ENCODE peak calls at places on chromosomes 2 and 18, in ten cellular contexts. W, I, Q, J, K, U, V, L, O and X are unnamed samples.

GRCh38 chr2:152600698-152601097 is 116.6 kb downstream of the PRPF40A start:
- DNase-seq in O (no peak), K (no peak), V (no peak), L (no peak), W (no peak), U (peak), I (no peak), J (no peak), Q (no peak), X (no peak)

GRCh38 chr2:183185534-183185933 is 61.3 kb downstream of the NUP35 start:
- DNase-seq in W (no peak), J (no peak), V (no peak), L (no peak), U (no peak), I (no peak), O (peak), Q (no peak), K (no peak), X (no peak)

GRCh38 chr2:44825702-44826101 is 115.8 kb upstream of the SIX3 start:
- DNase-seq in W (peak), K (no peak), I (no peak), U (no peak), O (no peak), Q (no peak), L (no peak), J (no peak), V (no peak), X (peak)

GRCh38 chr2:29900971-29901633 is 20.3 kb downstream of the ALK start:
- DNase-seq in K (no peak), V (no peak), J (no peak), I (no peak), Q (no peak), L (no peak), O (no peak), W (no peak), U (no peak), X (no peak)

GRCh38 chr2:30692829-30693265 is 114.4 kb downstream of the CAPN13 start:
- DNase-seq in U (no peak), V (no peak), J (no peak), I (no peak), K (no peak), Q (no peak), O (no peak), W (no peak), L (no peak), X (no peak)

GRCh38 chr2:97765933-97766332 is 52.6 kb downstream of the ZAP70 start:
- DNase-seq in W (no peak), Q (no peak), L (no peak), K (no peak), I (no peak), O (no peak), U (no peak), J (no peak), V (no peak), X (no peak)

GRCh38 chr18:7878265-7879173 is 311.4 kb downstream of the PTPRM start:
- DNase-seq in V (no peak), Q (no peak), O (no peak), U (peak), I (no peak), L (no peak), J (no peak), K (no peak), W (no peak), X (no peak)

GRCh38 chr2:47079515-47080412 is 75.3 kb downstream of the STPG4 start:
- DNase-seq in K (no peak), U (no peak), W (peak), J (no peak), I (no peak), L (no peak), V (no peak), O (no peak), Q (no peak), X (no peak)

GRCh38 chr2:239583879-239584859 is 183.3 kb upstream of the HDAC4 start:
- DNase-seq in I (no peak), O (no peak), J (no peak), U (no peak), K (no peak), Q (no peak), W (no peak), V (no peak), L (no peak), X (no peak)

GRCh38 chr2:67950018-67950417 is 112.8 kb downstream of the C1D start:
- DNase-seq in K (no peak), J (no peak), O (no peak), U (no peak), L (no peak), V (no peak), Q (no peak), W (no peak), I (no peak), X (no peak)

GRCh38 chr2:159895258-159896209 is 97.5 kb upstream of the CD302 start:
- DNase-seq in K (no peak), I (no peak), L (no peak), Q (no peak), O (no peak), W (no peak), J (no peak), V (no peak), U (no peak), X (no peak)

GRCh38 chr2:240565267-240566202 is 2.7 kb upstream of the RNPEPL1 start:
- DNase-seq in J (no peak), U (peak), V (peak), K (peak), I (no peak), W (peak), Q (peak), O (peak), L (peak), X (peak)

GRCh38 chr2:220120004-220120403 is 492.6 kb downstream of the SLC4A3 start:
- DNase-seq in K (no peak), I (no peak), L (no peak), W (no peak), J (no peak), O (no peak), V (no peak), U (no peak), Q (no peak), X (no peak)

GRCh38 chr2:222249444-222249843 is 49.4 kb downstream of the PAX3 start:
- DNase-seq in O (no peak), L (no peak), W (no peak), Q (no peak), I (no peak), J (no peak), U (no peak), V (no peak), K (no peak), X (no peak)

GRCh38 chr18:59063300-59063895 is 76.3 kb upstream of the SEC11C start:
- DNase-seq in W (peak), J (no peak), L (no peak), V (no peak), K (no peak), I (no peak), U (no peak), O (no peak), Q (no peak), X (no peak)

GRCh38 chr2:221388891-221389290 is 183.2 kb downstream of the EPHA4 start:
- DNase-seq in I (no peak), L (no peak), U (no peak), J (no peak), O (no peak), V (no peak), K (no peak), W (no peak), Q (no peak), X (no peak)

GRCh38 chr18:5895886-5896740 is 791 bp upstream of the TMEM200C start:
- DNase-seq in L (no peak), W (peak), K (no peak), O (peak), Q (no peak), J (no peak), I (peak), U (no peak), V (peak), X (no peak)

GRCh38 chr18:9916067-9916684 is 2.4 kb downstream of the VAPA start:
- DNase-seq in J (no peak), I (peak), V (no peak), U (no peak), O (no peak), L (no peak), K (no peak), Q (no peak), W (no peak), X (no peak)

GRCh38 chr18:37659906-37660305 is 94.3 kb upstream of the CELF4 start:
- DNase-seq in I (no peak), K (no peak), Q (no peak), L (no peak), V (no peak), O (no peak), U (no peak), W (no peak), J (no peak), X (no peak)

GRCh38 chr2:62593825-62594224 is 87.8 kb upstream of the TMEM17 start:
- DNase-seq in I (no peak), L (no peak), K (no peak), Q (no peak), O (no peak), U (no peak), V (no peak), W (no peak), J (no peak), X (no peak)

GRCh38 chr2:62531594-62531993 is 25.6 kb upstream of the TMEM17 start:
- DNase-seq in Q (no peak), L (no peak), O (no peak), U (no peak), W (no peak), V (no peak), K (no peak), J (no peak), I (no peak), X (no peak)

GRCh38 chr2:46655551-46656436 is 176.4 kb downstream of the TMEM247 start:
- DNase-seq in J (no peak), W (no peak), O (peak), L (no peak), I (no peak), K (no peak), U (peak), Q (no peak), V (no peak), X (no peak)

GRCh38 chr2:232901711-232902578 is 31.9 kb downstream of the SNORC start:
- DNase-seq in V (no peak), L (peak), O (peak), W (no peak), Q (peak), U (peak), J (no peak), K (peak), I (peak), X (no peak)

GRCh38 chr2:239990966-239991365 is 34.2 kb downstream of the NDUFA10 start:
- DNase-seq in I (no peak), L (no peak), Q (no peak), W (no peak), V (no peak), U (peak), O (no peak), K (no peak), J (no peak), X (no peak)

GRCh38 chr2:217834057-217834620 is 168.7 kb downstream of the TNS1 start:
- DNase-seq in U (no peak), W (no peak), V (no peak), Q (no peak), J (no peak), L (no peak), K (no peak), I (no peak), O (no peak), X (no peak)

GRCh38 chr2:172953411-172953810 is 122.2 kb upstream of the MAP3K20 start:
- DNase-seq in I (no peak), J (no peak), Q (no peak), W (no peak), L (no peak), U (no peak), O (no peak), K (no peak), V (no peak), X (no peak)

GRCh38 chr18:48796491-48797205 is 154.1 kb downstream of the SMAD7 start:
- DNase-seq in Q (no peak), V (no peak), L (no peak), U (no peak), K (no peak), I (no peak), W (no peak), O (no peak), J (no peak), X (no peak)

GRCh38 chr2:212777020-212777491 is 238.5 kb upstream of the ERBB4 start:
- DNase-seq in Q (peak), W (no peak), J (no peak), V (no peak), K (no peak), O (peak), U (peak), L (no peak), I (peak), X (no peak)

GRCh38 chr2:216849987-216850386 is 9.9 kb downstream of the TNP1 start:
- DNase-seq in W (peak), J (no peak), K (peak), L (peak), O (peak), U (no peak), I (no peak), Q (no peak), V (no peak), X (no peak)

GRCh38 chr2:42342061-42342794 is 18.8 kb downstream of the COX7A2L start:
- DNase-seq in L (no peak), I (peak), W (peak), K (no peak), J (no peak), V (no peak), Q (peak), O (peak), U (peak), X (no peak)

GRCh38 chr2:109637749-109638570 is 23.8 kb downstream of the SOWAHC start:
- DNase-seq in U (peak), I (no peak), W (no peak), O (no peak), J (no peak), L (no peak), V (no peak), K (no peak), Q (no peak), X (no peak)

GRCh38 chr2:156156580-156156979 is 175.9 kb downstream of the NR4A2 start:
- DNase-seq in K (no peak), I (no peak), L (no peak), U (no peak), J (no peak), W (peak), O (no peak), V (no peak), Q (no peak), X (no peak)

GRCh38 chr2:161415467-161416293 is 417 bp upstream of the TBR1 start:
- DNase-seq in J (no peak), K (no peak), Q (no peak), L (no peak), W (no peak), I (no peak), U (no peak), V (no peak), O (no peak), X (no peak)

GRCh38 chr18:24212939-24213338 is 74.1 kb downstream of the CABYR start:
- DNase-seq in V (no peak), K (no peak), J (no peak), O (peak), L (no peak), U (peak), Q (peak), W (no peak), I (peak), X (no peak)

GRCh38 chr2:11330457-11331142 is 13.8 kb downstream of the ROCK2 start:
- DNase-seq in I (no peak), O (no peak), K (no peak), L (no peak), W (no peak), Q (no peak), J (no peak), U (peak), V (no peak), X (no peak)

GRCh38 chr2:239188536-239188935 is 212.3 kb downstream of the HDAC4 start:
- DNase-seq in W (no peak), Q (no peak), I (no peak), O (no peak), K (no peak), V (no peak), L (no peak), U (no peak), J (no peak), X (no peak)

GRCh38 chr2:133405252-133405651 is 163.0 kb downstream of the NCKAP5 start:
- DNase-seq in O (no peak), V (no peak), K (no peak), I (no peak), U (no peak), L (no peak), J (no peak), Q (no peak), W (no peak), X (no peak)